ENCODE peak calls at places on chromosomes 13 and 19, in seven cellular contexts. Y is PC-3, T is DND-41, D is PC-9, J is GM23248, C is neural progenitor cell, K is mammary epithelial cell. I is an unnamed sample. For H4K20me1, the result is how much of the 10 kb centered on the place peaks cover.

GRCh38 chr19:31943305-31943704 is 402.1 kb upstream of the ZNF507 start:
- DNase-seq in Y (no peak), K (no peak), T (no peak), D (no peak), C (peak), J (no peak), I (no peak)

GRCh38 chr19:31132753-31133110 is 216.5 kb downstream of the TSHZ3 start:
- DNase-seq in J (no peak), Y (no peak), D (no peak), T (no peak), K (no peak), C (no peak), I (no peak)

GRCh38 chr19:18291590-18292459 is 10.4 kb upstream of the JUND start:
- DNase-seq in K (peak), C (peak), Y (peak), T (peak), J (peak), D (peak), I (peak)

GRCh38 chr13:45681101-45681500 is 21.0 kb upstream of the CBY2 start:
- DNase-seq in T (no peak), D (no peak), C (no peak), K (no peak), J (peak), Y (no peak), I (no peak)

GRCh38 chr13:23279321-23279720 is 98.5 kb downstream of the SGCG start:
- DNase-seq in C (no peak), K (no peak), Y (no peak), T (no peak), J (no peak), D (no peak), I (no peak)

GRCh38 chr13:75751350-75751749 is 115.2 kb downstream of the LMO7 start:
- DNase-seq in J (no peak), D (no peak), Y (no peak), T (no peak), C (no peak), K (no peak), I (no peak)

GRCh38 chr19:5369962-5370367 is 29.4 kb upstream of the PTPRS start:
- DNase-seq in T (peak), K (no peak), J (peak), D (peak), Y (peak), C (peak), I (peak)

GRCh38 chr19:44603201-44603945 is 10.0 kb upstream of the IGSF23 start:
- DNase-seq in Y (peak), J (peak), D (no peak), C (no peak), K (no peak), T (no peak), I (no peak)

GRCh38 chr13:74839656-74840055 is 642.3 kb downstream of the TBC1D4 start:
- DNase-seq in K (peak), Y (peak), C (no peak), T (no peak), D (no peak), J (peak), I (no peak)

GRCh38 chr19:38483016-38483630 is 49.6 kb downstream of the RYR1 start:
- DNase-seq in J (no peak), T (no peak), Y (no peak), D (no peak), C (no peak), K (no peak), I (no peak)

GRCh38 chr13:75391432-75392100 is 90.4 kb downstream of the TBC1D4 start:
- DNase-seq in Y (no peak), D (no peak), T (no peak), C (no peak), K (no peak), J (no peak), I (no peak)

GRCh38 chr19:44813331-44814131 is 4.6 kb downstream of the BCAM start:
- DNase-seq in Y (no peak), J (no peak), T (no peak), C (no peak), D (no peak), K (no peak), I (no peak)

GRCh38 chr19:47275866-47276461 is 1.3 kb downstream of the INAFM1 start:
- DNase-seq in D (no peak), T (no peak), Y (no peak), K (no peak), C (no peak), J (peak), I (no peak)

GRCh38 chr19:54136086-54136863 is 1.3 kb upstream of the CNOT3 start:
- DNase-seq in K (no peak), J (peak), C (peak), Y (peak), D (peak), T (no peak), I (peak)

GRCh38 chr13:27406178-27406939 is 18.1 kb upstream of the GTF3A start:
- DNase-seq in T (peak), J (peak), C (peak), K (peak), Y (peak), D (no peak), I (peak)

GRCh38 chr13:113929628-113930615 is 44.0 kb downstream of the C13orf46 start:
- DNase-seq in C (no peak), Y (no peak), J (no peak), K (no peak), D (no peak), T (no peak), I (no peak)

GRCh38 chr19:41705393-41706174 is 2.8 kb upstream of the CEACAM5 start:
- DNase-seq in K (peak), Y (peak), T (peak), C (peak), J (peak), D (peak), I (peak)

GRCh38 chr19:5621945-5622464 is 571 bp downstream of the SAFB2 start:
- DNase-seq in D (peak), J (peak), K (no peak), Y (peak), T (peak), C (peak), I (peak)

GRCh38 chr19:3061214-3062161 is 807 bp downstream of the TLE5 start:
- DNase-seq in T (peak), Y (no peak), J (peak), C (no peak), K (no peak), D (no peak), I (peak)

GRCh38 chr13:51818771-51819511 is 15.0 kb upstream of the DHRS12 start:
- DNase-seq in J (peak), D (no peak), C (no peak), T (no peak), Y (no peak), K (peak), I (no peak)

GRCh38 chr13:76454991-76455390 is 431.2 kb downstream of the KCTD12 start:
- DNase-seq in C (peak), K (no peak), J (no peak), D (no peak), Y (no peak), T (no peak), I (peak)

GRCh38 chr13:33150146-33150545 is 133.9 kb downstream of the KL start:
- DNase-seq in J (peak), D (no peak), T (no peak), C (no peak), K (no peak), Y (peak), I (no peak)

GRCh38 chr13:94309997-94310842 is 169.3 kb downstream of the DCT start:
- DNase-seq in C (no peak), Y (peak), T (no peak), J (peak), D (no peak), K (peak), I (no peak)

GRCh38 chr13:26557393-26558073 is at the start of gene WASF3:
- DNase-seq in T (no peak), D (peak), C (peak), Y (peak), J (peak), K (peak), I (peak)

GRCh38 chr19:2275588-2276428 is 6.2 kb downstream of the PEAK3 start:
- DNase-seq in T (no peak), K (no peak), D (no peak), Y (no peak), J (no peak), C (no peak), I (no peak)

GRCh38 chr13:44409595-44409994 is 36.0 kb downstream of the SERP2 start:
- DNase-seq in C (no peak), Y (no peak), K (no peak), D (no peak), J (no peak), T (no peak), I (no peak)

GRCh38 chr19:40627486-40628279 is 26.5 kb downstream of the LTBP4 start:
- DNase-seq in K (no peak), C (no peak), D (no peak), J (no peak), Y (no peak), T (no peak), I (no peak)

GRCh38 chr19:44635581-44636438 is 7.9 kb upstream of the PVR start:
- DNase-seq in K (no peak), T (no peak), D (no peak), C (no peak), Y (peak), J (peak), I (no peak)

GRCh38 chr19:9917322-9917721 is 19.0 kb downstream of the OLFM2 start:
- DNase-seq in D (peak), K (peak), T (peak), J (peak), C (peak), Y (peak), I (peak)

GRCh38 chr19:41784337-41785239 is 11.8 kb upstream of the CEACAM3 start:
- DNase-seq in Y (no peak), J (no peak), K (no peak), T (no peak), C (no peak), D (no peak), I (no peak)

GRCh38 chr13:109844396-109844795 is 58.0 kb upstream of the IRS2 start:
- DNase-seq in K (peak), J (peak), Y (peak), T (no peak), D (no peak), C (no peak), I (no peak)

GRCh38 chr19:47296036-47296435 is 13.6 kb upstream of the C5AR1 start:
- DNase-seq in C (peak), T (peak), D (peak), K (peak), J (peak), Y (peak), I (peak)

GRCh38 chr19:53130506-53130905 is 2.2 kb downstream of the ZNF415 start:
- DNase-seq in Y (no peak), C (peak), D (no peak), K (no peak), J (peak), T (no peak), I (peak)

GRCh38 chr19:46813570-46814358 is 25.4 kb upstream of the SLC1A5 start:
- DNase-seq in C (no peak), D (peak), T (no peak), Y (peak), K (no peak), J (no peak), I (no peak)

GRCh38 chr19:43711751-43712355 is 4.0 kb upstream of the IRGC start:
- DNase-seq in J (no peak), K (peak), T (no peak), Y (peak), D (peak), C (no peak), I (no peak)

GRCh38 chr19:54478677-54479266 is 5.7 kb upstream of the CDC42EP5 start:
- DNase-seq in T (peak), C (peak), D (no peak), K (peak), Y (peak), J (peak), I (peak)

GRCh38 chr19:29714953-29715694 is at the start of gene C19orf12:
- DNase-seq in C (peak), D (peak), Y (peak), K (peak), T (peak), J (peak), I (peak)

DNA sequence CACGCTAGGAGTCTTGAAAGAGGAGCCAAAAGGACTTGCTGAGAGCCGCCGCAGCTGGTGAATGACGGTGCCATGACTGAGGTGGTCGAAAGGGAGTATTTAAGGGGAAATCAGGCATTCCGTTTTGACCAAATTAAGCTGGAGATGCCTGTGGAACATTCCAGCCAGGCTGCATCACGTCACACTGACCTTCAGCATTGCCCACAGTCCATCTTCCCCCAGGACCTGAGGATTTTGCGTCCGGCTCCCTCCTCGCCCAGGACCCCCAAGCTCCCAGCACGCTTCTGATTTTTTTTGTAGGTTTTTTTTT is 12.0 kb downstream of the CYTH2 start:
- DNase-seq in J (no peak), K (no peak), C (no peak), D (no peak), Y (no peak), T (no peak), I (no peak)
- H3K4me3 ChIP-seq in J (peak), K (no peak), C (no peak), D (no peak), Y (no peak), T (no peak), I (no peak)

GRCh38 chr13:29805994-29806748 is 44.2 kb downstream of the UBL3 start:
- DNase-seq in C (no peak), T (no peak), K (no peak), J (no peak), Y (no peak), D (no peak), I (no peak)

GRCh38 chr13:29808264-29808663 is 42.2 kb downstream of the UBL3 start:
- DNase-seq in T (no peak), Y (no peak), D (no peak), K (no peak), C (no peak), J (no peak), I (no peak)

GRCh38 chr13:29815336-29815735 is 35.1 kb downstream of the UBL3 start:
- DNase-seq in Y (no peak), J (no peak), C (no peak), K (no peak), T (no peak), D (no peak), I (no peak)

GRCh38 chr13:29810145-29810742 is 40.2 kb downstream of the UBL3 start:
- DNase-seq in Y (no peak), D (no peak), C (no peak), T (no peak), J (no peak), K (no peak), I (no peak)

GRCh38 chr13:29810898-29811297 is 39.5 kb downstream of the UBL3 start:
- DNase-seq in K (no peak), Y (no peak), D (no peak), C (no peak), J (no peak), T (no peak), I (no peak)
- TF ChIP-seq EZH2 in K (no peak), Y (no peak), D (no peak), C (no peak), J (no peak), T (no peak), I (no peak)

DNA sequence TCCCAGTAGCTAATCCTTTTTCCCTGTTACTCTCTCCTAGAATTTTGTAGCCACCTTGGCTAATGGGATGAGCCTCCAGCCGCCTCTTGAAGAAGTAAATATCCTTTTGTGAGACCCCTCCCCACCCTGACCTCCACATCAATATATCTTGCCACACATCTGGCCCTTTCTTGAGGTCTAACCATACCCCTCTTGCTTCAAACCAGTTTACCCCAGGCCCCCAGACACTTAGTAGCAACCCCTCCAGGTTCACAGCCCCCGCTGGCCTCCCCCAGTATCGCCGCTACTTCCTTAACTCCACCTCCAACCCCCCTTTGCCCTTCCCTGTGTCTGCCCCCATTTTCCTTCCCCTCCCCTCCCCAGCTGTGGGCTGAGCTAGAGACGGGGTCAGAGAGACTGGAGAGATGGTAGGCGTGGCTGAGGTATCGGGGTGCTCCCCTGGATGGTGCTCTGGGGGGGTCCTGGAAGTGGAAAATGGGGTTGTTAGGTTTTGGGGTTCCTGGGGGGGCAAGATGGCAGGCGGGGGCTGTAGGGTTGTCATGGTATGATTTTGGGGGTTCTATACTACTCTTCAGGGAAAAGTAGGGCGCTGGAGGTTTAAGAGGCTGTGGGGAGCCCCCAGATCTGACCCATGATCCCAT is 2.9 kb downstream of the PRMT1 start:
- DNase-seq in K (no peak), D (no peak), T (peak), J (no peak), C (peak), Y (no peak), I (no peak)
- H4K20me1 ChIP-seq in K (under half), D (half or more), T (half or more), J (under half), C (half or more), Y (under half), I (under half)

GRCh38 chr13:107295391-107296157 is 727.6 kb upstream of the ARGLU1 start:
- DNase-seq in D (no peak), K (no peak), J (peak), C (no peak), T (no peak), Y (no peak), I (no peak)
- H3K4me3 ChIP-seq in D (no peak), K (no peak), J (no peak), C (no peak), T (no peak), Y (no peak), I (no peak)

DNA sequence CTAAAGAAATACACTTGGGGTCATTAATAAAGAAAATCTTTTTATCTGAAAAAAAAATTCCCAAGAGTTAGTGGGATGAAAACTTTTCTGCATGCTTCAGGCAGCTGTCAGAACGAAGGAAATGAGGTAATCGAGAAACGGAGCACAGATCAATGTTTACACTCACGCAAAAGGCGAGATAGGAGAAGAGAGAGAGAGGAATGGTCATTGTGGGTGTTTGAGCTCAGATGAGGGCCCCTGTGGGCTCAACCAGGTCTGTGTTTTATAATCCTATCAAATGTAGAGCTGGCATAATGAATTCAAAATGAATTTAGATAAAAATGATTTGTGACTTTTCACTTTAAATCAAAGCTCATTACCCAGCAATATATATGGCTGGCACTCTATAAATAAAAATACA is 6.3 kb upstream of the RXFP2 start:
- DNase-seq in C (no peak), Y (no peak), K (no peak), D (no peak), T (no peak), J (no peak), I (no peak)
- TF ChIP-seq EZH2 in C (no peak), Y (no peak), K (no peak), D (no peak), T (no peak), J (no peak), I (no peak)

I was measured in hepatocyte.